ENCODE peak calls at places on chromosomes 4 and X, in six cellular contexts. One of them, this sample, is unnamed.

GRCh38 chr4:57462843-57463242 is 352.7 kb upstream of the IGFBP7 start:
- DNase-seq in neural crest cell: no peak
- DNase-seq in fibroblast of pulmonary artery: no peak
- DNase-seq in neural progenitor cell: peak; percentile 75
- DNase-seq in esophagus muscularis mucosa: no peak
- DNase-seq in mucosa of descending colon: no peak
- DNase-seq in this sample: no peak

GRCh38 chr4:101701551-101701950 is 89.0 kb upstream of the BANK1 start:
- DNase-seq in neural crest cell: no peak
- DNase-seq in fibroblast of pulmonary artery: no peak
- DNase-seq in neural progenitor cell: peak; percentile 33
- DNase-seq in esophagus muscularis mucosa: no peak
- DNase-seq in mucosa of descending colon: no peak
- DNase-seq in this sample: no peak

GRCh38 chr4:25299476-25300203 is 12.9 kb upstream of the ZCCHC4 start:
- DNase-seq in neural crest cell: no peak
- DNase-seq in fibroblast of pulmonary artery: no peak
- DNase-seq in neural progenitor cell: no peak
- DNase-seq in esophagus muscularis mucosa: no peak
- DNase-seq in mucosa of descending colon: no peak
- DNase-seq in this sample: no peak

GRCh38 chr4:57612279-57612678 is 502.1 kb upstream of the IGFBP7 start:
- DNase-seq in neural crest cell: no peak
- DNase-seq in fibroblast of pulmonary artery: no peak
- DNase-seq in neural progenitor cell: no peak
- DNase-seq in esophagus muscularis mucosa: no peak
- DNase-seq in mucosa of descending colon: no peak
- DNase-seq in this sample: no peak

GRCh38 chr4:127634181-127634580 is 1.4 kb downstream of the INTU start:
- DNase-seq in neural crest cell: no peak
- DNase-seq in fibroblast of pulmonary artery: peak; percentile 77
- DNase-seq in neural progenitor cell: no peak
- DNase-seq in esophagus muscularis mucosa: no peak
- DNase-seq in mucosa of descending colon: no peak
- DNase-seq in this sample: no peak

GRCh38 chr4:34720563-34720962 is 1523.8 kb downstream of the ARAP2 start:
- DNase-seq in neural crest cell: no peak
- DNase-seq in fibroblast of pulmonary artery: peak; percentile 74
- DNase-seq in neural progenitor cell: peak; percentile 48
- DNase-seq in esophagus muscularis mucosa: no peak
- DNase-seq in mucosa of descending colon: no peak
- DNase-seq in this sample: no peak

GRCh38 chr4:2948895-2949781 is 14.1 kb downstream of the NOP14 start:
- DNase-seq in neural crest cell: no peak
- DNase-seq in fibroblast of pulmonary artery: peak; percentile 41
- DNase-seq in neural progenitor cell: no peak
- DNase-seq in esophagus muscularis mucosa: no peak
- DNase-seq in mucosa of descending colon: peak; percentile 22
- DNase-seq in this sample: no peak

GRCh38 chr4:125762537-125762936 is 447.8 kb downstream of the FAT4 start:
- DNase-seq in neural crest cell: no peak
- DNase-seq in fibroblast of pulmonary artery: no peak
- DNase-seq in neural progenitor cell: no peak
- DNase-seq in esophagus muscularis mucosa: no peak
- DNase-seq in mucosa of descending colon: no peak
- DNase-seq in this sample: no peak

GRCh38 chrX:109448539-109448938 is 33.3 kb downstream of the GUCY2F start:
- DNase-seq in neural crest cell: no peak
- DNase-seq in fibroblast of pulmonary artery: no peak
- DNase-seq in neural progenitor cell: no peak
- DNase-seq in esophagus muscularis mucosa: no peak
- DNase-seq in mucosa of descending colon: no peak
- DNase-seq in this sample: no peak

GRCh38 chr4:11079171-11079570 is 349.5 kb downstream of the HS3ST1 start:
- DNase-seq in neural crest cell: no peak
- DNase-seq in fibroblast of pulmonary artery: peak; percentile 13
- DNase-seq in neural progenitor cell: no peak
- DNase-seq in esophagus muscularis mucosa: no peak
- DNase-seq in mucosa of descending colon: no peak
- DNase-seq in this sample: no peak

GRCh38 chrX:7156879-7157278 is 8.9 kb upstream of the PUDP start:
- DNase-seq in neural crest cell: no peak
- DNase-seq in fibroblast of pulmonary artery: no peak
- DNase-seq in neural progenitor cell: no peak
- DNase-seq in esophagus muscularis mucosa: no peak
- DNase-seq in mucosa of descending colon: no peak
- DNase-seq in this sample: no peak

GRCh38 chr4:151674804-151675290 is 86.0 kb downstream of the GATB start:
- DNase-seq in neural crest cell: peak; percentile 9
- DNase-seq in fibroblast of pulmonary artery: peak; percentile 31
- DNase-seq in neural progenitor cell: peak; percentile 73
- DNase-seq in esophagus muscularis mucosa: no peak
- DNase-seq in mucosa of descending colon: no peak
- DNase-seq in this sample: no peak

DNA sequence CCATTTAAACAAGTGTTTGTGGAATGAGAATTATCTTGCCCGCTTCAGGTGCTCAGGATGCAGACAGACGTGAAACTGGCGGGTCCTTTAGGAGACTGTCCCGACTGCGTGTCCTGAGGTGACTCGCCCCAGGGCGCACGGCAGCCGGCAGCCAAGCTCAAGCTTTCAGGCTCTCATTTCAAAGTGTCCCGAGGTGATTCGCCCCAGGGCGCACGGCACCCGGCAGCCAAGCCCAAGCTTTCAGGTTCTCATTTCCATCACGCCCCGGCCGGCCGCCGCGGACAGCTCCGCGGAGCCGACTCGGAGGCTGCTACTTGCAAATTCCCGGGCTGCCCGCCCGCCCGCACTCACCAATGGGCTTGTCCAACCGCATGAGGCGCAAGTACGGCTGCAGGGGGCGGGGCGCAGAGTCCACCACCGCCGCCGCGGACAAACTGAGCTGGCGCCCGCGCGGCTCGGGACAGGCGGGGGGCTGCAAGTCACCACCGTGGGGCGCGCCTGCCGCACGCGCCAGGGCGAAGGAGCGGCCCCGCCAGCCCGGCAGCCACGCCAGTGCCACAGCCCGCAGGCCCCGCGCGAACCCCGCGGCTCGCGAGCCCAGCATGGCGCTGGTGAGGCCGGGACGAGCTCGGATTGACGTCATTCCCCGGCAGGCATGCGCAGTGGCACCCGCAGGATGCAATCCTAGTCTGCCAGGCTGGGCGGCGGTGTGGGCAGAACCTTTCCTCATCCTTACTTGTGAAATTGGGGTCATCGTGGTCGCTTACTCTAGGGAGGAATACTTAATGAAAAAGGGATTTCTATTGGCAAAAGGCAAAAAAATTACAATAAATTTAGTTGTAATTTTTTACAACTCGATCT is at the start of gene COQ2:
- DNase-seq in neural crest cell: peak; percentile 93
- DNase-seq in fibroblast of pulmonary artery: peak; percentile 97
- DNase-seq in neural progenitor cell: peak; percentile 97
- DNase-seq in esophagus muscularis mucosa: peak; percentile 98
- DNase-seq in mucosa of descending colon: peak; percentile 98
- DNase-seq in this sample: peak; percentile 96
- TF ChIP-seq CTCF in neural crest cell: peak; percentile 42
- TF ChIP-seq CTCF in fibroblast of pulmonary artery: peak; percentile 8
- TF ChIP-seq CTCF in neural progenitor cell: peak; percentile 33
- TF ChIP-seq CTCF in esophagus muscularis mucosa: peak; percentile 27
- TF ChIP-seq CTCF in mucosa of descending colon: peak; percentile 31
- TF ChIP-seq CTCF in this sample: peak; percentile 10

GRCh38 chrX:115693476-115693875 is 132.5 kb downstream of the PLS3 start:
- DNase-seq in neural crest cell: no peak
- DNase-seq in fibroblast of pulmonary artery: no peak
- DNase-seq in neural progenitor cell: peak; percentile 19
- DNase-seq in esophagus muscularis mucosa: no peak
- DNase-seq in mucosa of descending colon: no peak
- DNase-seq in this sample: no peak

GRCh38 chrX:115687595-115687994 is 126.6 kb downstream of the PLS3 start:
- DNase-seq in neural crest cell: no peak
- DNase-seq in fibroblast of pulmonary artery: no peak
- DNase-seq in neural progenitor cell: no peak
- DNase-seq in esophagus muscularis mucosa: no peak
- DNase-seq in mucosa of descending colon: no peak
- DNase-seq in this sample: no peak

GRCh38 chrX:115694028-115694427 is 133.1 kb downstream of the PLS3 start:
- DNase-seq in neural crest cell: no peak
- DNase-seq in fibroblast of pulmonary artery: no peak
- DNase-seq in neural progenitor cell: no peak
- DNase-seq in esophagus muscularis mucosa: no peak
- DNase-seq in mucosa of descending colon: no peak
- DNase-seq in this sample: no peak

GRCh38 chrX:115689931-115690330 is 129.0 kb downstream of the PLS3 start:
- DNase-seq in neural crest cell: no peak
- DNase-seq in fibroblast of pulmonary artery: peak; percentile 35
- DNase-seq in neural progenitor cell: peak; percentile 16
- DNase-seq in esophagus muscularis mucosa: no peak
- DNase-seq in mucosa of descending colon: no peak
- DNase-seq in this sample: no peak

GRCh38 chrX:115690554-115691216 is 129.7 kb downstream of the PLS3 start:
- DNase-seq in neural crest cell: peak; percentile 84
- DNase-seq in fibroblast of pulmonary artery: peak; percentile 90
- DNase-seq in neural progenitor cell: peak; percentile 91
- DNase-seq in esophagus muscularis mucosa: no peak
- DNase-seq in mucosa of descending colon: no peak
- DNase-seq in this sample: no peak
- TF ChIP-seq CTCF in neural crest cell: peak; percentile 92
- TF ChIP-seq CTCF in fibroblast of pulmonary artery: peak; percentile 68
- TF ChIP-seq CTCF in neural progenitor cell: peak; percentile 95
- TF ChIP-seq CTCF in esophagus muscularis mucosa: peak; percentile 85
- TF ChIP-seq CTCF in mucosa of descending colon: peak; percentile 25
- TF ChIP-seq CTCF in this sample: peak; percentile 67

DNA sequence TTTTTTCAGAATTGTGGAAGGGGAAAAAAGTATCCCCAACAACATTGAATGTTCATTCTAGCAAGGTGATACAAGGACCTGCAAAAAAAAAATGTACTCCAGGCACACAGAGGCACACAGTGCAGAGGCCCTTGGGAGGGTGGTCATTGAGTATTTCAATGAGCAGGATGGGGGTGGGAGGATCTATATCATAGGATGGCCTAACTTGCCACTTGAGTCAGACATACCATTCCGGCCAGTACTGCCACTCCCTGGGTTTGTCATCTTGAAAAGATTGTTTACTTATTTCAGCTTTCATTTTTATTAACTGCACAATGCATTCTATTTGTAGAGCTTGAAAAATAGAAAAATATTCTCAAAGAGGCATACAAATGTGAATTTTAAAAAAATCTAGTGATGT is 18.7 kb downstream of the ZNF595 start:
- DNase-seq in neural crest cell: no peak
- DNase-seq in fibroblast of pulmonary artery: no peak
- DNase-seq in neural progenitor cell: no peak
- DNase-seq in esophagus muscularis mucosa: no peak
- DNase-seq in mucosa of descending colon: no peak
- DNase-seq in this sample: no peak
- TF ChIP-seq CTCF in neural crest cell: no peak
- TF ChIP-seq CTCF in fibroblast of pulmonary artery: no peak
- TF ChIP-seq CTCF in neural progenitor cell: no peak
- TF ChIP-seq CTCF in esophagus muscularis mucosa: no peak
- TF ChIP-seq CTCF in mucosa of descending colon: no peak
- TF ChIP-seq CTCF in this sample: no peak

DNA sequence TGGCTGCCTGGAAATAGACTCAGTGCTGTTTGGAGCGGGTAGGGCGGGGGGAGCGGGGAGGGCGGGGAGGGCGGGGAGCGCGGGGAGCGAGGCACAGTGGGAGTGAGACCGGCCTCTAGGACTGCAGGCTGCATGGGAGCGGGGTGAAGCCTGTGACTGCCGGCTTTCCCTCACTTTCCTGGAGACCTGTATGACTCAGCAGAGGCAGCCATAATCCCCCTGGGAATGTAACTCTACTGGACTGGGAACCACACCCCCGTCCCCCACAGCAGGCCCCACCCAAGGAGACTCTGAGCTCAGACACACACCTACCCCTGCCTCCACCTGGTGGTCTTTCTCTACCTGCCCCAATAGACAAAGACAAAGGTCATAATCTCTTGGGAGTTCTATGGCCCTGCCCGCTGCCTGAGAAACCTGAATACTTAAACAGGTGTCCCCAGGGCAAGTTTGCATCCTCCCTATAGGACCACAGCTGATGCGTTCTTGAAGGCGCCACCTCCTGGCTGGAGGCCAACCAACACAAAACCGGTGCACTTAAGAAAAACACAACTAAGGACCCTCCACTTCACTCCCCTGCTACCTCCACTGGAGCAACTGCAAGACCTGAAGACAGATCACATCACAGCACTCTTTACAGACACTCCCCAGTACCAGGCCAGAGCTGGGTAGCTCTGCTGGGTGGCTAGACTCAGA is 18.0 kb downstream of the HDAC8 start:
- DNase-seq in neural crest cell: peak; percentile 1
- DNase-seq in fibroblast of pulmonary artery: no peak
- DNase-seq in neural progenitor cell: peak; percentile 74
- DNase-seq in esophagus muscularis mucosa: no peak
- DNase-seq in mucosa of descending colon: no peak
- DNase-seq in this sample: no peak
- TF ChIP-seq CTCF in neural crest cell: peak; percentile 5
- TF ChIP-seq CTCF in fibroblast of pulmonary artery: no peak
- TF ChIP-seq CTCF in neural progenitor cell: peak; percentile 59
- TF ChIP-seq CTCF in esophagus muscularis mucosa: no peak
- TF ChIP-seq CTCF in mucosa of descending colon: no peak
- TF ChIP-seq CTCF in this sample: no peak

GRCh38 chr4:183602444-183603102 is 56.4 kb downstream of the RWDD4 start:
- DNase-seq in neural crest cell: no peak
- DNase-seq in fibroblast of pulmonary artery: peak; percentile 44
- DNase-seq in neural progenitor cell: no peak
- DNase-seq in esophagus muscularis mucosa: no peak
- DNase-seq in mucosa of descending colon: no peak
- DNase-seq in this sample: no peak
- TF ChIP-seq CTCF in neural crest cell: peak; percentile 52
- TF ChIP-seq CTCF in fibroblast of pulmonary artery: peak; percentile 44
- TF ChIP-seq CTCF in neural progenitor cell: peak; percentile 43
- TF ChIP-seq CTCF in esophagus muscularis mucosa: peak; percentile 52
- TF ChIP-seq CTCF in mucosa of descending colon: no peak
- TF ChIP-seq CTCF in this sample: no peak

GRCh38 chr4:85491527-85491926 is 16.6 kb downstream of the ARHGAP24 start:
- DNase-seq in neural crest cell: no peak
- DNase-seq in fibroblast of pulmonary artery: no peak
- DNase-seq in neural progenitor cell: no peak
- DNase-seq in esophagus muscularis mucosa: no peak
- DNase-seq in mucosa of descending colon: no peak
- DNase-seq in this sample: no peak
- TF ChIP-seq CTCF in neural crest cell: no peak
- TF ChIP-seq CTCF in fibroblast of pulmonary artery: no peak
- TF ChIP-seq CTCF in neural progenitor cell: no peak
- TF ChIP-seq CTCF in esophagus muscularis mucosa: no peak
- TF ChIP-seq CTCF in mucosa of descending colon: no peak
- TF ChIP-seq CTCF in this sample: no peak

GRCh38 chr4:143389543-143390195 is 53.0 kb downstream of the GAB1 start:
- DNase-seq in neural crest cell: no peak
- DNase-seq in fibroblast of pulmonary artery: no peak
- DNase-seq in neural progenitor cell: no peak
- DNase-seq in esophagus muscularis mucosa: no peak
- DNase-seq in mucosa of descending colon: no peak
- DNase-seq in this sample: no peak
- TF ChIP-seq CTCF in neural crest cell: no peak
- TF ChIP-seq CTCF in fibroblast of pulmonary artery: no peak
- TF ChIP-seq CTCF in neural progenitor cell: no peak
- TF ChIP-seq CTCF in esophagus muscularis mucosa: no peak
- TF ChIP-seq CTCF in mucosa of descending colon: no peak
- TF ChIP-seq CTCF in this sample: no peak